ENCODE peak calls at places on chromosomes 2 and 18, in four cellular contexts. I is activated CD4-positive, alpha-beta T cell treated with anti-CD3 and anti-CD28 coated beads, Interleukin-2, amount 10 ng/mL, durations not matched to agents 7 days and 5 days; K is NCI-H1436; O is CD4-positive, alpha-beta T cell. T is an unnamed sample.

GRCh38 chr2:98734823-98735260 is 3.9 kb upstream of the MGAT4A start:
- DNase-seq in O (no peak), K (no peak), I (no peak), T (peak)

GRCh38 chr2:1661891-1662605 is 82.3 kb downstream of the PXDN start:
- DNase-seq in O (no peak), I (no peak), K (no peak), T (no peak)

GRCh38 chr2:183091318-183091953 is 12.9 kb downstream of the DUSP19 start:
- DNase-seq in I (no peak), O (no peak), K (no peak), T (no peak)

GRCh38 chr18:39742015-39742466 is 2176.4 kb upstream of the CELF4 start:
- DNase-seq in K (peak), I (no peak), O (no peak), T (no peak)

GRCh38 chr18:57443247-57443646 is 8.1 kb downstream of the ONECUT2 start:
- DNase-seq in O (no peak), K (no peak), I (no peak), T (no peak)

GRCh38 chr2:216991563-216991962 is 131.7 kb upstream of the TNP1 start:
- DNase-seq in I (no peak), O (no peak), K (no peak), T (no peak)

GRCh38 chr18:48782381-48782841 is 168.4 kb downstream of the SMAD7 start:
- DNase-seq in I (no peak), K (no peak), O (no peak), T (no peak)

GRCh38 chr2:134413430-134413829 is 159.6 kb downstream of the MGAT5 start:
- DNase-seq in K (no peak), O (no peak), I (no peak), T (no peak)

GRCh38 chr18:78861706-78862105 is 117.9 kb upstream of the SALL3 start:
- DNase-seq in I (no peak), K (no peak), O (no peak), T (no peak)

GRCh38 chr2:201860541-201861154 is 54.3 kb downstream of the CDK15 start:
- DNase-seq in O (peak), K (peak), I (peak), T (peak)

GRCh38 chr2:121242976-121243375 is 42.0 kb downstream of the TFCP2L1 start:
- DNase-seq in K (no peak), O (no peak), I (no peak), T (no peak)

GRCh38 chr2:64652231-64653173 is 1.2 kb downstream of the SERTAD2 start:
- DNase-seq in K (no peak), I (peak), O (no peak), T (peak)

GRCh38 chr18:2846638-2847340 is at the start of gene EMILIN2:
- DNase-seq in O (peak), K (no peak), I (peak), T (no peak)

GRCh38 chr2:112915300-112916144 is 4.6 kb downstream of the IL37 start:
- DNase-seq in I (no peak), O (no peak), K (no peak), T (no peak)

GRCh38 chr2:55165567-55165966 is 66.5 kb downstream of the CLHC1 start:
- DNase-seq in K (no peak), I (no peak), O (no peak), T (no peak)

T was measured in erythroblast.